ENCODE peak calls at places on chromosomes 13 and 19, in ten cellular contexts. R is SHP77; B is HS-5; G is activated CD4-positive, alpha-beta T cell treated with anti-CD3 and anti-CD28 coated beads, Interleukin-2, amount 50 U/mL, for 48 hours; D is activated T-cell treated with anti-CD3 and anti-CD28 coated beads, Interleukin-2, amount 50 U/mL, for 48 hours; Q is psoas muscle; C is AG04450; L is HFFc6; I is fibroblast of pulmonary artery; X is brain microvascular endothelial cell. K is an unnamed sample.

GRCh38 chr13:79541426-79542049 is 60.6 kb downstream of the NDFIP2 start:
- DNase-seq in R (no peak), B (peak), G (no peak), D (no peak), Q (no peak), C (peak), L (peak), I (peak), X (peak), K (no peak)

GRCh38 chr19:7865262-7865911 is 8.8 kb downstream of the PRR36 start:
- DNase-seq in R (no peak), B (no peak), G (no peak), D (no peak), Q (no peak), C (no peak), L (no peak), I (no peak), X (no peak), K (no peak)

GRCh38 chr13:90068658-90069057 is 1278.8 kb upstream of the MIR17HG start:
- DNase-seq in R (no peak), B (no peak), G (no peak), D (no peak), Q (no peak), C (no peak), L (no peak), I (no peak), X (no peak), K (no peak)

GRCh38 chr19:50341091-50341564 is 12.0 kb upstream of the KCNC3 start:
- DNase-seq in R (no peak), B (no peak), G (no peak), D (no peak), Q (no peak), C (no peak), L (no peak), I (no peak), X (no peak), K (no peak)

GRCh38 chr13:53158201-53158600 is 129.6 kb downstream of the OLFM4 start:
- DNase-seq in R (no peak), B (no peak), G (no peak), D (no peak), Q (no peak), C (no peak), L (no peak), I (no peak), X (no peak), K (no peak)

GRCh38 chr19:30968841-30969399 is 380.3 kb downstream of the TSHZ3 start:
- DNase-seq in R (no peak), B (no peak), G (no peak), D (no peak), Q (no peak), C (no peak), L (no peak), I (no peak), X (no peak), K (no peak)

GRCh38 chr19:15452111-15453047 is 2.6 kb upstream of the WIZ start:
- DNase-seq in R (peak), B (no peak), G (no peak), D (peak), Q (peak), C (peak), L (no peak), I (peak), X (peak), K (no peak)

GRCh38 chr13:67353891-67354459 is 123.8 kb upstream of the PCDH9 start:
- DNase-seq in R (no peak), B (no peak), G (no peak), D (no peak), Q (no peak), C (no peak), L (no peak), I (peak), X (no peak), K (no peak)

GRCh38 chr13:113573065-113573464 is 11.5 kb upstream of the TFDP1 start:
- DNase-seq in R (no peak), B (no peak), G (no peak), D (no peak), Q (no peak), C (no peak), L (no peak), I (no peak), X (no peak), K (no peak)

GRCh38 chr13:110662105-110662504 is 43.8 kb downstream of the CARS2 start:
- DNase-seq in R (no peak), B (no peak), G (no peak), D (no peak), Q (no peak), C (no peak), L (no peak), I (no peak), X (no peak), K (no peak)

GRCh38 chr13:20528451-20528850 is 2.8 kb upstream of the CRYL1 start:
- DNase-seq in R (no peak), B (no peak), G (peak), D (peak), Q (no peak), C (no peak), L (no peak), I (no peak), X (no peak), K (no peak)

GRCh38 chr19:14616310-14616870 is 33.5 kb downstream of the CLEC17A start:
- DNase-seq in R (no peak), B (no peak), G (no peak), D (no peak), Q (no peak), C (no peak), L (no peak), I (no peak), X (no peak), K (no peak)

GRCh38 chr19:50556236-50557008 is 11.8 kb downstream of the LRRC4B start:
- DNase-seq in R (peak), B (peak), G (peak), D (peak), Q (peak), C (peak), L (peak), I (peak), X (peak), K (peak)

GRCh38 chr13:26053418-26053980 is 1.7 kb upstream of the SHISA2 start:
- DNase-seq in R (no peak), B (no peak), G (no peak), D (no peak), Q (no peak), C (no peak), L (no peak), I (no peak), X (no peak), K (no peak)